ENCODE peak calls at places on chromosomes 2 and 18, in six cellular contexts. Y is progenitor cell of endocrine pancreas, O is uterus, L is psoas muscle, V is osteocyte, P is hepatocyte. S is an unnamed sample.

GRCh38 chr18:55185391-55185790 is 226.1 kb upstream of the CCDC68 start:
- DNase-seq in P (no peak), Y (no peak), V (no peak), L (no peak), O (no peak), S (no peak)

GRCh38 chr18:7812431-7813063 is 245.4 kb downstream of the PTPRM start:
- DNase-seq in O (no peak), L (no peak), Y (no peak), V (no peak), P (no peak), S (no peak)

GRCh38 chr2:218643751-218644310 is 15.6 kb downstream of the ZNF142 start:
- DNase-seq in P (no peak), L (no peak), O (no peak), V (no peak), Y (no peak), S (no peak)

GRCh38 chr2:8457620-8458255 is 224.1 kb upstream of the ID2 start:
- DNase-seq in L (no peak), V (no peak), Y (no peak), O (no peak), P (peak; percentile 51), S (no peak)

GRCh38 chr2:74516650-74517049 is 2.4 kb downstream of the TLX2 start:
- DNase-seq in Y (no peak), O (no peak), V (no peak), L (no peak), P (no peak), S (no peak)

GRCh38 chr2:73822276-73822675 is 6.5 kb upstream of the STAMBP start:
- DNase-seq in Y (no peak), P (no peak), O (no peak), L (no peak), V (no peak), S (no peak)

GRCh38 chr2:238525990-238526389 is 99.3 kb downstream of the ASB1 start:
- DNase-seq in O (no peak), P (no peak), L (no peak), Y (no peak), V (no peak), S (no peak)

GRCh38 chr2:177666408-177666807 is 273.8 kb downstream of the AGPS start:
- DNase-seq in P (no peak), O (no peak), Y (no peak), L (no peak), V (no peak), S (no peak)

GRCh38 chr2:230220347-230220969 is 674 bp upstream of the SP110 start:
- DNase-seq in O (no peak), Y (no peak), V (no peak), P (no peak), L (no peak), S (no peak)

GRCh38 chr2:171383141-171383540 is 50.6 kb downstream of the METTL8 start:
- DNase-seq in L (no peak), Y (no peak), V (no peak), O (no peak), P (no peak), S (no peak)

GRCh38 chr2:85539361-85540130 is 578 bp downstream of the MAT2A start:
- DNase-seq in O (peak; percentile 80), V (peak; percentile 86), Y (peak; percentile 44), P (peak; percentile 81), L (peak; percentile 89), S (peak; percentile 75)

GRCh38 chr2:72919414-72920316 is 2.3 kb downstream of the EMX1 start:
- DNase-seq in V (peak; percentile 77), P (no peak), L (no peak), O (no peak), Y (no peak), S (no peak)

GRCh38 chr2:222819722-222820333 is 41.0 kb upstream of the ACSL3 start:
- DNase-seq in L (no peak), V (peak; percentile 2), P (no peak), O (no peak), Y (no peak), S (no peak)

GRCh38 chr2:240247868-240248820 is 107.7 kb upstream of the OTOS start:
- DNase-seq in O (peak; percentile 23), P (no peak), L (no peak), Y (peak; percentile 6), V (peak; percentile 78), S (peak; percentile 32)

GRCh38 chr2:30410217-30410616 is 36.8 kb upstream of the LCLAT1 start:
- DNase-seq in P (no peak), O (no peak), V (no peak), L (no peak), Y (no peak), S (no peak)

GRCh38 chr2:65299246-65299645 is 71.6 kb downstream of the ACTR2 start:
- DNase-seq in L (no peak), V (no peak), O (no peak), P (no peak), Y (no peak), S (no peak)

GRCh38 chr2:96616535-96616934 is 21.6 kb downstream of the KANSL3 start:
- DNase-seq in L (no peak), V (no peak), O (no peak), P (no peak), Y (no peak), S (no peak)

GRCh38 chr2:40242315-40242714 is 209.6 kb downstream of the SLC8A1 start:
- DNase-seq in L (no peak), P (no peak), Y (no peak), V (no peak), O (no peak), S (no peak)

GRCh38 chr2:86256982-86257381 is 57.7 kb downstream of the MRPL35 start:
- DNase-seq in V (no peak), O (no peak), Y (no peak), P (no peak), L (no peak), S (no peak)

GRCh38 chr2:14427982-14428567 is 204.4 kb upstream of the LRATD1 start:
- DNase-seq in O (no peak), V (no peak), P (no peak), L (no peak), Y (no peak), S (no peak)
- TF ChIP-seq CTCF in O (no peak), V (no peak), P (no peak), L (no peak), Y (no peak), S (no peak)

GRCh38 chr2:168948621-168949212 is 47.6 kb downstream of the G6PC2 start:
- DNase-seq in L (no peak), Y (no peak), V (no peak), O (no peak), P (peak; percentile 8), S (no peak)
- TF ChIP-seq CTCF in L (peak; percentile 19), Y (peak; percentile 54), V (peak; percentile 57), O (no peak), P (peak; percentile 43), S (peak; percentile 81)

GRCh38 chr18:31684279-31685096 is at the start of gene B4GALT6:
- DNase-seq in O (no peak), Y (peak; percentile 49), P (peak; percentile 73), V (no peak), L (peak; percentile 48), S (no peak)
- TF ChIP-seq CTCF in O (no peak), Y (no peak), P (no peak), V (no peak), L (no peak), S (no peak)

GRCh38 chr2:186130678-186131511 is 355.2 kb upstream of the ZC3H15 start:
- DNase-seq in L (no peak), Y (no peak), P (no peak), V (no peak), O (no peak), S (no peak)
- TF ChIP-seq CTCF in L (no peak), Y (no peak), P (no peak), V (no peak), O (no peak), S (no peak)

GRCh38 chr2:18885457-18885856 is 296.1 kb upstream of the NT5C1B start:
- DNase-seq in Y (no peak), P (no peak), L (no peak), V (no peak), O (no peak), S (no peak)

GRCh38 chr2:18889565-18890332 is 300.4 kb upstream of the NT5C1B start:
- DNase-seq in O (no peak), P (no peak), V (no peak), Y (no peak), L (no peak), S (no peak)

GRCh38 chr2:18883626-18884456 is 294.5 kb upstream of the NT5C1B start:
- DNase-seq in Y (no peak), O (no peak), L (no peak), V (no peak), P (no peak), S (no peak)
- TF ChIP-seq CTCF in Y (no peak), O (no peak), L (no peak), V (peak; percentile 51), P (peak; percentile 27), S (no peak)

GRCh38 chr18:59148192-59148591 is 8.5 kb downstream of the SEC11C start:
- DNase-seq in P (no peak), V (no peak), Y (no peak), O (no peak), L (no peak), S (no peak)

GRCh38 chr18:59155140-59155539 is 15.5 kb downstream of the SEC11C start:
- DNase-seq in O (no peak), V (no peak), P (no peak), Y (no peak), L (no peak), S (no peak)

GRCh38 chr18:59149007-59149406 is 9.3 kb downstream of the SEC11C start:
- DNase-seq in Y (no peak), V (no peak), P (no peak), L (no peak), O (no peak), S (no peak)

GRCh38 chr18:59149416-59149815 is 9.7 kb downstream of the SEC11C start:
- DNase-seq in P (no peak), L (no peak), O (no peak), Y (no peak), V (no peak), S (no peak)

DNA sequence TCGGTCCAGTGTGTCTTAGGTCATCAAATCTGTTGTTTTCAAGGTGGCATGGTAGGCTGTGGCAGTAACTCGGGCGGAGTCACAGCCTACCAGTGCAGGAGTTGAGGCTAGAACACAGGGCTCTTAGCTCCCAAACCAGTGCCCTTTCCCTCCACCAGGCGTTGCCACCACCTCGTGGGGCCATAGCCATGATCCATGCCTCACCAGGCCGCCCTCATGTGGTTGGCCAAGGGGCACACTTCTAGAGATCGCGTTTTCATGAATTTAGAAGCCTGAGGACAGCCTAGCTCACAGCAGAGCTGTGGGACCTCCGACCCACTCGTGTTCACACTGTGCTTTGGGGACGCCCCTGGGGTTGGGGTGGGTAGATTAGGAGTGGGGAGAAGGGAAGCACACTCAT is 10.6 kb downstream of the SEC11C start:
- DNase-seq in L (no peak), O (no peak), P (no peak), V (no peak), Y (no peak), S (no peak)
- TF ChIP-seq CTCF in L (no peak), O (no peak), P (no peak), V (no peak), Y (no peak), S (no peak)